ENCODE peak calls at places on chromosome 20, in eight cellular contexts. One of them, this sample, is unnamed.

GRCh38 chr20:4813839-4814695 is 92.4 kb downstream of the PRND start:
- DNase-seq in HepG2: no peak
- DNase-seq in K562: no peak
- DNase-seq in GM12878: peak
- DNase-seq in HCT116: no peak
- DNase-seq in SK-N-SH: no peak
- DNase-seq in endothelial cell of umbilical vein: peak
- DNase-seq in H1: no peak
- DNase-seq in this sample: no peak

GRCh38 chr20:58219342-58219700 is 9.1 kb downstream of the ANKRD60 start:
- DNase-seq in HepG2: no peak
- DNase-seq in K562: no peak
- DNase-seq in GM12878: no peak
- DNase-seq in HCT116: no peak
- DNase-seq in SK-N-SH: no peak
- DNase-seq in endothelial cell of umbilical vein: no peak
- DNase-seq in H1: no peak
- DNase-seq in this sample: peak

GRCh38 chr20:2986466-2986865 is 57.0 kb upstream of the GNRH2 start:
- DNase-seq in HepG2: no peak
- DNase-seq in K562: no peak
- DNase-seq in GM12878: no peak
- DNase-seq in HCT116: no peak
- DNase-seq in SK-N-SH: no peak
- DNase-seq in endothelial cell of umbilical vein: no peak
- DNase-seq in H1: no peak
- DNase-seq in this sample: no peak

GRCh38 chr20:57627972-57628650 is 7.9 kb upstream of the ZBP1 start:
- DNase-seq in HepG2: no peak
- DNase-seq in K562: no peak
- DNase-seq in GM12878: no peak
- DNase-seq in HCT116: no peak
- DNase-seq in SK-N-SH: no peak
- DNase-seq in endothelial cell of umbilical vein: peak
- DNase-seq in H1: no peak
- DNase-seq in this sample: peak

GRCh38 chr20:17505664-17506517 is 25.3 kb downstream of the BFSP1 start:
- DNase-seq in HepG2: peak
- DNase-seq in K562: peak
- DNase-seq in GM12878: no peak
- DNase-seq in HCT116: no peak
- DNase-seq in SK-N-SH: no peak
- DNase-seq in endothelial cell of umbilical vein: no peak
- DNase-seq in H1: no peak
- DNase-seq in this sample: no peak

GRCh38 chr20:64107736-64108457 is 532 bp upstream of the NPBWR2 start:
- DNase-seq in HepG2: no peak
- DNase-seq in K562: no peak
- DNase-seq in GM12878: no peak
- DNase-seq in HCT116: no peak
- DNase-seq in SK-N-SH: no peak
- DNase-seq in endothelial cell of umbilical vein: no peak
- DNase-seq in H1: no peak
- DNase-seq in this sample: no peak

GRCh38 chr20:20084296-20084752 is 32.0 kb downstream of the CFAP61 start:
- DNase-seq in HepG2: no peak
- DNase-seq in K562: no peak
- DNase-seq in GM12878: no peak
- DNase-seq in HCT116: no peak
- DNase-seq in SK-N-SH: no peak
- DNase-seq in endothelial cell of umbilical vein: no peak
- DNase-seq in H1: no peak
- DNase-seq in this sample: no peak

GRCh38 chr20:61608275-61609085 is 356.4 kb downstream of the CDH4 start:
- DNase-seq in HepG2: peak
- DNase-seq in K562: peak
- DNase-seq in GM12878: no peak
- DNase-seq in HCT116: no peak
- DNase-seq in SK-N-SH: no peak
- DNase-seq in endothelial cell of umbilical vein: no peak
- DNase-seq in H1: no peak
- DNase-seq in this sample: no peak

GRCh38 chr20:12012241-12013222 is 94.8 kb downstream of the BTBD3 start:
- DNase-seq in HepG2: peak
- DNase-seq in K562: peak
- DNase-seq in GM12878: peak
- DNase-seq in HCT116: peak
- DNase-seq in SK-N-SH: peak
- DNase-seq in endothelial cell of umbilical vein: peak
- DNase-seq in H1: peak
- DNase-seq in this sample: peak

GRCh38 chr20:25309395-25310267 is 61.7 kb downstream of the PYGB start:
- DNase-seq in HepG2: peak
- DNase-seq in K562: peak
- DNase-seq in GM12878: no peak
- DNase-seq in HCT116: peak
- DNase-seq in SK-N-SH: peak
- DNase-seq in endothelial cell of umbilical vein: peak
- DNase-seq in H1: no peak
- DNase-seq in this sample: no peak

GRCh38 chr20:32434434-32434833 is 76.3 kb downstream of the ASXL1 start:
- DNase-seq in HepG2: no peak
- DNase-seq in K562: no peak
- DNase-seq in GM12878: no peak
- DNase-seq in HCT116: no peak
- DNase-seq in SK-N-SH: peak
- DNase-seq in endothelial cell of umbilical vein: no peak
- DNase-seq in H1: no peak
- DNase-seq in this sample: no peak

GRCh38 chr20:40887100-40887499 is 141.5 kb upstream of the TOP1 start:
- DNase-seq in HepG2: peak
- DNase-seq in K562: no peak
- DNase-seq in GM12878: no peak
- DNase-seq in HCT116: no peak
- DNase-seq in SK-N-SH: no peak
- DNase-seq in endothelial cell of umbilical vein: no peak
- DNase-seq in H1: no peak
- DNase-seq in this sample: no peak

GRCh38 chr20:4736875-4737274 is 15.2 kb downstream of the PRND start:
- DNase-seq in HepG2: no peak
- DNase-seq in K562: no peak
- DNase-seq in GM12878: no peak
- DNase-seq in HCT116: no peak
- DNase-seq in SK-N-SH: no peak
- DNase-seq in endothelial cell of umbilical vein: no peak
- DNase-seq in H1: no peak
- DNase-seq in this sample: no peak

GRCh38 chr20:13322621-13323020 is 101.5 kb downstream of the ISM1 start:
- DNase-seq in HepG2: peak
- DNase-seq in K562: no peak
- DNase-seq in GM12878: no peak
- DNase-seq in HCT116: no peak
- DNase-seq in SK-N-SH: no peak
- DNase-seq in endothelial cell of umbilical vein: no peak
- DNase-seq in H1: no peak
- DNase-seq in this sample: no peak

GRCh38 chr20:3203315-3204123 is 963 bp downstream of the DDRGK1 start:
- DNase-seq in HepG2: peak
- DNase-seq in K562: peak
- DNase-seq in GM12878: no peak
- DNase-seq in HCT116: no peak
- DNase-seq in SK-N-SH: peak
- DNase-seq in endothelial cell of umbilical vein: peak
- DNase-seq in H1: no peak
- DNase-seq in this sample: no peak

GRCh38 chr20:6665161-6665560 is 102.3 kb upstream of the BMP2 start:
- DNase-seq in HepG2: no peak
- DNase-seq in K562: no peak
- DNase-seq in GM12878: no peak
- DNase-seq in HCT116: no peak
- DNase-seq in SK-N-SH: no peak
- DNase-seq in endothelial cell of umbilical vein: no peak
- DNase-seq in H1: no peak
- DNase-seq in this sample: peak

GRCh38 chr20:56223352-56223751 is 25.2 kb upstream of the MC3R start:
- DNase-seq in HepG2: no peak
- DNase-seq in K562: no peak
- DNase-seq in GM12878: no peak
- DNase-seq in HCT116: no peak
- DNase-seq in SK-N-SH: no peak
- DNase-seq in endothelial cell of umbilical vein: no peak
- DNase-seq in H1: no peak
- DNase-seq in this sample: no peak

GRCh38 chr20:64160118-64160517 is 4.1 kb upstream of the MYT1 start:
- DNase-seq in HepG2: no peak
- DNase-seq in K562: no peak
- DNase-seq in GM12878: no peak
- DNase-seq in HCT116: no peak
- DNase-seq in SK-N-SH: no peak
- DNase-seq in endothelial cell of umbilical vein: no peak
- DNase-seq in H1: no peak
- DNase-seq in this sample: no peak

GRCh38 chr20:19404836-19405235 is 192.4 kb downstream of the SLC24A3 start:
- DNase-seq in HepG2: no peak
- DNase-seq in K562: no peak
- DNase-seq in GM12878: no peak
- DNase-seq in HCT116: no peak
- DNase-seq in SK-N-SH: no peak
- DNase-seq in endothelial cell of umbilical vein: no peak
- DNase-seq in H1: no peak
- DNase-seq in this sample: no peak

GRCh38 chr20:47546184-47547033 is 44.7 kb downstream of the NCOA3 start:
- DNase-seq in HepG2: no peak
- DNase-seq in K562: no peak
- DNase-seq in GM12878: no peak
- DNase-seq in HCT116: no peak
- DNase-seq in SK-N-SH: no peak
- DNase-seq in endothelial cell of umbilical vein: peak
- DNase-seq in H1: no peak
- DNase-seq in this sample: no peak

GRCh38 chr20:51495921-51496545 is 46.5 kb downstream of the NFATC2 start:
- DNase-seq in HepG2: no peak
- DNase-seq in K562: no peak
- DNase-seq in GM12878: no peak
- DNase-seq in HCT116: no peak
- DNase-seq in SK-N-SH: no peak
- DNase-seq in endothelial cell of umbilical vein: no peak
- DNase-seq in H1: no peak
- DNase-seq in this sample: no peak

GRCh38 chr20:43915209-43916072 is 789 bp downstream of the TOX2 start:
- DNase-seq in HepG2: no peak
- DNase-seq in K562: no peak
- DNase-seq in GM12878: no peak
- DNase-seq in HCT116: no peak
- DNase-seq in SK-N-SH: peak
- DNase-seq in endothelial cell of umbilical vein: peak
- DNase-seq in H1: no peak
- DNase-seq in this sample: no peak

GRCh38 chr20:5918856-5919633 is 31.3 kb downstream of the TRMT6 start:
- DNase-seq in HepG2: peak
- DNase-seq in K562: no peak
- DNase-seq in GM12878: no peak
- DNase-seq in HCT116: no peak
- DNase-seq in SK-N-SH: no peak
- DNase-seq in endothelial cell of umbilical vein: peak
- DNase-seq in H1: no peak
- DNase-seq in this sample: no peak

GRCh38 chr20:63330940-63331339 is 30.2 kb downstream of the CHRNA4 start:
- DNase-seq in HepG2: no peak
- DNase-seq in K562: no peak
- DNase-seq in GM12878: no peak
- DNase-seq in HCT116: no peak
- DNase-seq in SK-N-SH: no peak
- DNase-seq in endothelial cell of umbilical vein: no peak
- DNase-seq in H1: no peak
- DNase-seq in this sample: no peak

GRCh38 chr20:46021361-46022359 is 7.4 kb upstream of the SLC12A5 start:
- DNase-seq in HepG2: peak
- DNase-seq in K562: peak
- DNase-seq in GM12878: no peak
- DNase-seq in HCT116: no peak
- DNase-seq in SK-N-SH: peak
- DNase-seq in endothelial cell of umbilical vein: peak
- DNase-seq in H1: peak
- DNase-seq in this sample: no peak
- H3K27ac ChIP-seq in HepG2: peak
- H3K27ac ChIP-seq in K562: peak
- H3K27ac ChIP-seq in GM12878: no peak
- H3K27ac ChIP-seq in HCT116: no peak
- H3K27ac ChIP-seq in SK-N-SH: no peak
- H3K27ac ChIP-seq in endothelial cell of umbilical vein: no peak
- H3K27ac ChIP-seq in H1: no peak
- H3K27ac ChIP-seq in this sample: no peak

DNA sequence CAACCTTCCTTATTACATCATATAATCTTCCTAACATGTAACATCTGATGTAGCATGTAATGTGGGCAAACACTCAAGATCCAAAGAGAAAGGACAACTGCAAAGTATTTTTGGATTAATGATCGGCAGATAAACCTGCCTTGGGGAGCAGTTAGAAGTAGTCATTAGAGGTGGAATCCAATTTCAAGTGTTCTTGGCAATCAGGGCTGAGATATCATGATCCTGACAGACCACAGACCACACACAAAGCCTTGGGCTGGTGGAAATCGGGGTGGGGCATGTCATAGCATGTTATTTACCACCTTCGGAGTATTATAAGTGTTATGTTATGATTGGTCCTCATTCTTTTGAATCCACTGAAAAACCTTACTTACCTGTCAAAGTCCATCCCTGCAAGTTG is 16.3 kb downstream of the NCOA5 start:
- DNase-seq in HepG2: no peak
- DNase-seq in K562: no peak
- DNase-seq in GM12878: no peak
- DNase-seq in HCT116: no peak
- DNase-seq in SK-N-SH: no peak
- DNase-seq in endothelial cell of umbilical vein: no peak
- DNase-seq in H1: no peak
- DNase-seq in this sample: no peak
- H3K9ac ChIP-seq in HepG2: no peak
- H3K9ac ChIP-seq in K562: no peak
- H3K9ac ChIP-seq in GM12878: no peak
- H3K9ac ChIP-seq in HCT116: no peak
- H3K9ac ChIP-seq in SK-N-SH: no peak
- H3K9ac ChIP-seq in endothelial cell of umbilical vein: no peak
- H3K9ac ChIP-seq in H1: no peak
- H3K9ac ChIP-seq in this sample: no peak

GRCh38 chr20:36093025-36093803 is 61.3 kb upstream of the EPB41L1 start:
- DNase-seq in HepG2: no peak
- DNase-seq in K562: no peak
- DNase-seq in GM12878: no peak
- DNase-seq in HCT116: no peak
- DNase-seq in SK-N-SH: peak
- DNase-seq in endothelial cell of umbilical vein: peak
- DNase-seq in H1: no peak
- DNase-seq in this sample: no peak
- TF ChIP-seq POLR2AphosphoS5 in HepG2: no peak
- TF ChIP-seq POLR2AphosphoS5 in K562: no peak
- TF ChIP-seq POLR2AphosphoS5 in GM12878: no peak
- TF ChIP-seq POLR2AphosphoS5 in HCT116: peak
- TF ChIP-seq POLR2AphosphoS5 in SK-N-SH: no peak
- TF ChIP-seq POLR2AphosphoS5 in endothelial cell of umbilical vein: no peak
- TF ChIP-seq POLR2AphosphoS5 in H1: no peak
- TF ChIP-seq POLR2AphosphoS5 in this sample: no peak

GRCh38 chr20:49983848-49984408 is 1.1 kb downstream of the SNAI1 start:
- DNase-seq in HepG2: no peak
- DNase-seq in K562: no peak
- DNase-seq in GM12878: no peak
- DNase-seq in HCT116: no peak
- DNase-seq in SK-N-SH: peak
- DNase-seq in endothelial cell of umbilical vein: no peak
- DNase-seq in H1: no peak
- DNase-seq in this sample: no peak
- H3K27ac ChIP-seq in HepG2: no peak
- H3K27ac ChIP-seq in K562: peak
- H3K27ac ChIP-seq in GM12878: no peak
- H3K27ac ChIP-seq in HCT116: peak
- H3K27ac ChIP-seq in SK-N-SH: peak
- H3K27ac ChIP-seq in endothelial cell of umbilical vein: peak
- H3K27ac ChIP-seq in H1: no peak
- H3K27ac ChIP-seq in this sample: no peak

This sample was measured in SK-N-MC.